ENCODE peak calls at places on chromosomes 12 and 14, in nine cellular contexts. C is fibroblast of lung, A is HCT116, E is aorta, B is cardiac muscle cell, X is left ventricle myocardium inferior, K is SK-N-SH, H is ascending aorta, D is transverse colon. F is an unnamed sample. For H3K4me1 and H3K36me3, the result is how much of the 10 kb centered on the place peaks cover.

GRCh38 chr12:5592313-5592712 is 160.4 kb downstream of the NTF3 start:
- DNase-seq in C (no peak), A (no peak), E (no peak), B (no peak), X (no peak), K (no peak), H (no peak), D (no peak), F (no peak)

GRCh38 chr12:51195841-51196240 is 22.0 kb downstream of the POU6F1 start:
- DNase-seq in C (no peak), A (no peak), E (no peak), B (no peak), X (no peak), K (peak), H (no peak), D (no peak), F (no peak)

GRCh38 chr12:1857086-1857485 is 36.7 kb downstream of the LRTM2 start:
- DNase-seq in C (no peak), A (no peak), E (no peak), B (no peak), X (no peak), K (no peak), H (peak), D (no peak), F (no peak)

GRCh38 chr12:2691001-2691339 is 103.8 kb upstream of the FKBP4 start:
- DNase-seq in C (peak), A (no peak), E (no peak), B (peak), X (no peak), K (no peak), H (peak), D (peak), F (no peak)

GRCh38 chr12:6041891-6042290 is 82.6 kb downstream of the VWF start:
- DNase-seq in C (peak), A (no peak), E (peak), B (no peak), X (no peak), K (no peak), H (no peak), D (no peak), F (no peak)

GRCh38 chr14:21768116-21768874 is 94.7 kb upstream of the OR4E1 start:
- DNase-seq in C (no peak), A (peak), E (no peak), B (peak), X (no peak), K (peak), H (no peak), D (no peak), F (no peak)

GRCh38 chr14:93789366-93790130 is 1.3 kb upstream of the PRIMA1 start:
- DNase-seq in C (no peak), A (no peak), E (no peak), B (peak), X (no peak), K (peak), H (peak), D (no peak), F (no peak)

GRCh38 chr12:57514720-57515467 is 5.4 kb downstream of the DDIT3 start:
- DNase-seq in C (no peak), A (no peak), E (no peak), B (no peak), X (no peak), K (no peak), H (no peak), D (no peak), F (no peak)

GRCh38 chr14:59415836-59416620 is 49.2 kb downstream of the GPR135 start:
- DNase-seq in C (no peak), A (no peak), E (no peak), B (no peak), X (no peak), K (no peak), H (no peak), D (no peak), F (no peak)

GRCh38 chr12:32896438-32897275 is at the start of gene PKP2:
- DNase-seq in C (no peak), A (peak), E (no peak), B (peak), X (peak), K (peak), H (no peak), D (peak), F (peak)

GRCh38 chr14:104363891-104364760 is 215.4 kb upstream of the C14orf180 start:
- DNase-seq in C (no peak), A (no peak), E (peak), B (no peak), X (no peak), K (peak), H (no peak), D (no peak), F (peak)

GRCh38 chr12:100795193-100796179 is 910 bp downstream of the ANO4 start:
- DNase-seq in C (no peak), A (no peak), E (no peak), B (no peak), X (no peak), K (no peak), H (no peak), D (no peak), F (no peak)

GRCh38 chr14:77579065-77579464 is 37.4 kb downstream of the SPTLC2 start:
- DNase-seq in C (no peak), A (no peak), E (no peak), B (no peak), X (no peak), K (no peak), H (no peak), D (no peak), F (no peak)

GRCh38 chr14:77579760-77580159 is 36.7 kb downstream of the SPTLC2 start:
- DNase-seq in C (no peak), A (no peak), E (no peak), B (no peak), X (no peak), K (no peak), H (no peak), D (no peak), F (no peak)

GRCh38 chr14:77582511-77582910 is 33.9 kb downstream of the SPTLC2 start:
- DNase-seq in C (no peak), A (no peak), E (no peak), B (no peak), X (no peak), K (no peak), H (no peak), D (no peak), F (no peak)

GRCh38 chr14:77580477-77580876 is 36.0 kb downstream of the SPTLC2 start:
- DNase-seq in C (no peak), A (no peak), E (no peak), B (no peak), X (no peak), K (no peak), H (no peak), D (no peak), F (no peak)

DNA sequence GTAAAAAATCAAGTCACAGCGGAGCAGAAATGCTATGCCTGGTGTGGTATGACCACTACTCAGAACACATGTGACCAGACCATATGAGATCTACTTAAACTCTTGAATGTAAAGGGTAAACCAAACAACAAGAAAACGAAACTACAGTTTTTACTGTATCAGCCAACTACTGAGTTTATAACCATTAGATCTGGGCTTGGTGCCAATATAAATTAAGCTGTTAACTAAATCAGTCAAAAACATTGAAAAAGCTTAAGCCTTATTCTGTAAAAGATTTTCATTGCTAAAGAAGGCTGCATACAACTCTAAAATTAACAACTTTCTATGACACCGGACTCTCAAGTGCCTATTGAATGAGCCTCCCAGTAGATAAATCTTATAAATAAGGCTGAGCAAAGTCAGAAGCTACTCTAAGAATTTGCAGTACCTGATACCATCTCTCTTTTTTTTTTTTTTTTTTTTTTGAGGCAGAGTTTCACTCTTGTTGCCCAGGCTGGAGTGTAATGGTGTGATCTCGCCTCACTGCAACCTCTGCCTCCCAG is 35.4 kb downstream of the SPTLC2 start:
- DNase-seq in C (peak), A (no peak), E (no peak), B (no peak), X (no peak), K (peak), H (no peak), D (no peak), F (no peak)
- H3K27ac ChIP-seq in C (peak), A (peak), E (no peak), B (no peak), X (peak), K (peak), H (peak), D (peak), F (peak)

DNA sequence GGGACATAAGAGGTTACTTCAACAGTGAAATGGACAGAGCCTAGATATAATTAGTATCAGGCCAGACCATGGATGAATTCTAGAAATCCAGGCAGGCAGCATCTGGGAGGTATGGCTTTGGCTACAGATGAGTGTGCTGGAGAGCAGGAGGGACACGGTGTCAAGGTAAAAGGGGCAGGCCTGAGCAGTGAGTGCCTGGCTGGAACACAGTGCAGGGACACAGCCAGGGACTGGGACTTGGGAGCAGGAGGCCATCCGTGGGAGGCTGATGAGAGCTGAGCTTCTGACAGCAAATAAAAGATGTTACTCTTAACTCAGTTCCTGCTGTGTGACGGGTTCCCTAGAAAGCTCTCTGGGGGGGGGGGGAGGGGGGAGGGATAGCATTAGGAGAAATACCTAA is 13.6 kb upstream of the LGALS3 start:
- DNase-seq in C (no peak), A (no peak), E (no peak), B (no peak), X (no peak), K (no peak), H (no peak), D (no peak), F (no peak)
- H3K4me1 ChIP-seq in C (under half), A (under half), E (under half), B (under half), X (half or more), K (under half), H (under half), D (under half), F (under half)

DNA sequence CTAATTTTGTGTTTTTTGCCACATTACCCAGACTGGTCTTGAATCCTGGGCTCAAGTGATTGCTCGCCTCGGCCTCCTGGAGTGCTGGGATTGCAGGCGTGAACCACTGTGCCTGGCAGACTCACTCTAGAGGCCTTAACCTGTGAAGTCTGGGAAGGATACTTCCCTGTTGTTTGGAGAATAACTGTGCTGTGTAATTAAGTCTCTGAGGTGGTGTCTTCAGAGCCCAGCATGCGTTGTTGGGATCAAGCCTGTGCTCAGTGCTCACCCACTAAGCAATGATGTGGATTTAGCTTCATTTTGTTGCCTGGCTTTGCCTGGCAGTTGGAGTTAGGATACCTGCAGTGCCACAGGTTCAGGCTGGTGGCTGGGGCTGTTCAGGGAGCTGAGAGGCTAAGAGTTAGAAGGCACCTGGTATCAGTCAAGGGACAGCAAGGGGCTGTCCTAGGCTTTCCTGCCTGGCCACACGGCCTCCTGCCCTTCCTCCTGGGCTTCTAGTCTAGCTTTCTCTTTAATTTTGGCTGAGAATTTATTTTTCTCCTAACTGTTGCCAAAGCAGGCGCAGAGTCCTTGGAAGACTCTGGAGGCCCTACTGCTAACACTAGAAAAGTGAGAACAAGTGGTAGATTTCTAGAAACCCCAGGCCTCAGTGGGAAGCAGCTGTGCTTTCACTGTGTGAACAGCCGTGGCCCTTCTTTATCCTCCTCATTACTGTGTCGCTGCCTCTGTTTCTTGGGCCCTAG is 38.5 kb downstream of the EP400 start:
- DNase-seq in C (no peak), A (no peak), E (no peak), B (no peak), X (no peak), K (no peak), H (no peak), D (no peak), F (peak)
- H3K36me3 ChIP-seq in C (under half), A (under half), E (under half), B (under half), X (half or more), K (under half), H (half or more), D (under half), F (under half)

GRCh38 chr12:13171921-13172859 is 24.3 kb upstream of the EMP1 start:
- DNase-seq in C (no peak), A (no peak), E (no peak), B (peak), X (no peak), K (no peak), H (peak), D (peak), F (peak)
- H3K27ac ChIP-seq in C (peak), A (peak), E (no peak), B (no peak), X (peak), K (peak), H (peak), D (no peak), F (no peak)

GRCh38 chr12:116916714-116917114 is 6.0 kb downstream of the FBXW8 start:
- DNase-seq in C (peak), A (peak), E (no peak), B (peak), X (no peak), K (no peak), H (no peak), D (peak), F (peak)
- H3K4me1 ChIP-seq in C (under half), A (under half), E (under half), B (under half), X (under half), K (under half), H (under half), D (under half), F (under half)

DNA sequence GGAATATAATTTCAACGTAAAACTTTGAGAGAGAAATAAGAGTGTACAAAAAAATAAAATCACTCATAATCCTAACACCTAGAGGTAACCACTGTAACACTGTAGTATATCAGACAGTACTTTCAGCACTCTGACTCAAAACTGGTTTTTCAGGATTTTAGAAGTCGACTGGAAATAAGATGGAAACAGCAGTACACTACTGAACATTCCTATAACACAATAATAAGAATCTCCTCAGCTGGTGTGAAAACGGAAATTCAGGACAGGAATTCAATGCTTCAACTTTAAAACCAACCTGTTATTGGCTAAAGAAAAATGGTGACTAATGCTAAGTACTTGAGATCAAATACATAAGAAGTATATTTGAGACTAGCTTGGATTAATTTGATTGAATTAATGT is 12.3 kb upstream of the PITPNM2 start:
- DNase-seq in C (no peak), A (no peak), E (no peak), B (no peak), X (no peak), K (no peak), H (no peak), D (no peak), F (no peak)
- H3K36me3 ChIP-seq in C (under half), A (under half), E (under half), B (half or more), X (half or more), K (under half), H (under half), D (under half), F (under half)

GRCh38 chr14:89310211-89310610 is 106.8 kb downstream of the FOXN3 start:
- DNase-seq in C (no peak), A (no peak), E (no peak), B (no peak), X (no peak), K (no peak), H (no peak), D (no peak), F (no peak)

GRCh38 chr14:89304972-89305703 is 111.9 kb downstream of the FOXN3 start:
- DNase-seq in C (peak), A (no peak), E (no peak), B (no peak), X (no peak), K (peak), H (peak), D (peak), F (no peak)

GRCh38 chr14:89309670-89310177 is 107.3 kb downstream of the FOXN3 start:
- DNase-seq in C (no peak), A (no peak), E (no peak), B (no peak), X (no peak), K (no peak), H (no peak), D (no peak), F (no peak)

GRCh38 chr14:89307409-89307808 is 109.6 kb downstream of the FOXN3 start:
- DNase-seq in C (no peak), A (no peak), E (no peak), B (no peak), X (no peak), K (no peak), H (no peak), D (no peak), F (no peak)

DNA sequence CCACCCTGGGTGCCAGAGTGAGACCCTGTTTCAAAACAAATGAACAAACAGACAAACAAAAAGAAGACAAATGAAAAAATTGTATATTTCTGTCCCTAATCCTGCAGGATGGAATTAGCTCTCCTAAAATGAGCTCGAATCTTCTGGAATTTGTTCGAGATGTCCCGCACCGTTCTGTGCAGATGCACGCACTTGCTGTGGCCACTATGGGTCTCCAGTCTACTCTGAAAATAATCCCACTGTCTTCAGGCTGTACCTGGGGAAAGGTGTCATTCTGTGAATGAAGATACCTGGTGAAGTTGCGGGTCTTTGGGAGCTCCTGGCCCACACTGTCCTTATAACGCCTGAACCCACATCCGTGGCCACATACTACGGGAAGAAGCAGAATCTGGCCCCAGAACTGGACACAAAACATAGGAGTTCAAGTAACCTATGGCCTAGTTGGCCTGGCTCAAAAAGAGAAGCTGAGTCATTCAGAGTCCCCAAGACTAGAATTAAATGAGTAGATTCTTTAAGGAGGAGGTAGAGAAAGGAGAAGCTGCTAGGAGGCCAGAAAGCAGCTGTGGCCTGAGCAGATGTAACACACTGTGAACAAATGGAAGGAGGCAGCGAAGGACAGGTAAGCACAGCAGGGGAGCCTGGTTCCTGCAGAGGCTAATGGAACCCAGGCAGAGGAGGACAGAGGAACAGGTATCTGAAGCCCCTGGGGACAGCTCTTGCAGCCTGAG is 108.6 kb downstream of the FOXN3 start:
- DNase-seq in C (peak), A (no peak), E (no peak), B (no peak), X (no peak), K (no peak), H (no peak), D (no peak), F (no peak)
- H3K27ac ChIP-seq in C (no peak), A (no peak), E (peak), B (no peak), X (no peak), K (no peak), H (no peak), D (no peak), F (peak)

GRCh38 chr12:7933255-7933726 is 2.7 kb downstream of the SLC2A3 start:
- DNase-seq in C (peak), A (peak), E (peak), B (peak), X (peak), K (peak), H (peak), D (peak), F (peak)

GRCh38 chr12:7934153-7934552 is 1.8 kb downstream of the SLC2A3 start:
- DNase-seq in C (no peak), A (no peak), E (no peak), B (no peak), X (no peak), K (no peak), H (no peak), D (no peak), F (no peak)

GRCh38 chr12:7934560-7935463 is 1.2 kb downstream of the SLC2A3 start:
- DNase-seq in C (no peak), A (no peak), E (no peak), B (no peak), X (no peak), K (no peak), H (no peak), D (no peak), F (no peak)

GRCh38 chr12:7927470-7927869 is 8.5 kb downstream of the SLC2A3 start:
- DNase-seq in C (no peak), A (no peak), E (peak), B (no peak), X (no peak), K (no peak), H (no peak), D (no peak), F (no peak)

GRCh38 chr12:7929069-7929792 is 6.8 kb downstream of the SLC2A3 start:
- DNase-seq in C (no peak), A (no peak), E (no peak), B (peak), X (no peak), K (no peak), H (no peak), D (no peak), F (no peak)
- H3K4me1 ChIP-seq in C (under half), A (under half), E (under half), B (under half), X (under half), K (under half), H (under half), D (under half), F (under half)

F was measured in right lobe of liver.